ENCODE peak calls at places on chromosomes 4 and X, in six cellular contexts. T, Q, C, J, H and X are unnamed samples.

GRCh38 chrX:119467433-119467832 is 811 bp upstream of the SLC25A5 start:
- DNase-seq in T (no peak), Q (no peak), C (no peak), J (no peak), H (no peak), X (no peak)

GRCh38 chrX:3348191-3348590 is 1.7 kb upstream of the MXRA5 start:
- DNase-seq in T (no peak), Q (no peak), C (no peak), J (no peak), H (no peak), X (no peak)

GRCh38 chr4:122963222-122963621 is 40.8 kb upstream of the NUDT6 start:
- DNase-seq in T (no peak), Q (no peak), C (no peak), J (no peak), H (no peak), X (no peak)

GRCh38 chr4:1910643-1911042 is 39.5 kb downstream of the NSD2 start:
- DNase-seq in T (no peak), Q (no peak), C (peak; percentile 4), J (no peak), H (peak; percentile 62), X (peak; percentile 67)

GRCh38 chr4:101102114-101102752 is 245.1 kb downstream of the PPP3CA start:
- DNase-seq in T (peak; percentile 84), Q (no peak), C (no peak), J (no peak), H (no peak), X (no peak)

GRCh38 chr4:40369437-40370278 is 34.5 kb downstream of the CHRNA9 start:
- DNase-seq in T (no peak), Q (no peak), C (no peak), J (peak; percentile 25), H (no peak), X (no peak)

GRCh38 chr4:161856711-161857326 is 307.0 kb downstream of the FSTL5 start:
- DNase-seq in T (no peak), Q (no peak), C (no peak), J (no peak), H (no peak), X (no peak)

GRCh38 chr4:102868153-102868781 is 525 bp upstream of the CISD2 start:
- DNase-seq in T (peak; percentile 86), Q (no peak), C (peak; percentile 7), J (no peak), H (no peak), X (peak; percentile 20)

GRCh38 chr4:127788517-127788916 is 6.4 kb downstream of the HSPA4L start:
- DNase-seq in T (no peak), Q (no peak), C (no peak), J (no peak), H (no peak), X (no peak)

DNA sequence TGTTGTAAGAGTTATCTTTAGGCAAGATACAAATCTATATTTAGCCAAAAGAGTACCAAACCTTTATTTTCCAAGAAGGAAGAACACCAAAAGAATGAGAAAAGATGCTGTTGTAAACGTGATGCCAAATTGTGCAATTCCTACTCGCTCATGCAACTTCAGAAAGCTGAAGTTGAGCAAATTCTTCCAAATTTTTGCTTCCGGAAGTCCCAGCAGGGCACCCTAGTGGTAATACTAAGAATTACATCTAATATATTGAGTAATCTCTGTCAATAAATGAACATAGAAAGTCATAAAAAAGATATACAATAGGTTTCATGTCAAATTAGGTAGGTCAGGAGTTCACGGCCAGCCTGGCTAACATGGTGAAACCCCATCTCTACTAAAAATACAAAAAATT is 36.0 kb upstream of the SMARCAD1 start:
- DNase-seq in T (no peak), Q (no peak), C (no peak), J (no peak), H (no peak), X (no peak)
- TF ChIP-seq CTCF in T (no peak), Q (no peak), C (no peak), J (no peak), H (peak; percentile 23), X (peak; percentile 93)

GRCh38 chrX:128992107-128992971 is 531.0 kb downstream of the SMARCA1 start:
- DNase-seq in T (no peak), Q (no peak), C (no peak), J (no peak), H (no peak), X (no peak)
- TF ChIP-seq CTCF in T (no peak), Q (no peak), C (no peak), J (no peak), H (no peak), X (no peak)

GRCh38 chr4:148021706-148022105 is 289.8 kb downstream of the ARHGAP10 start:
- DNase-seq in T (no peak), Q (no peak), C (no peak), J (no peak), H (no peak), X (no peak)
- TF ChIP-seq CTCF in T (no peak), Q (no peak), C (peak; percentile 59), J (no peak), H (no peak), X (no peak)

GRCh38 chr4:146040623-146041022 is 102.0 kb upstream of the ZNF827 start:
- DNase-seq in T (no peak), Q (no peak), C (no peak), J (no peak), H (no peak), X (no peak)
- TF ChIP-seq CTCF in T (no peak), Q (no peak), C (no peak), J (no peak), H (no peak), X (no peak)

DNA sequence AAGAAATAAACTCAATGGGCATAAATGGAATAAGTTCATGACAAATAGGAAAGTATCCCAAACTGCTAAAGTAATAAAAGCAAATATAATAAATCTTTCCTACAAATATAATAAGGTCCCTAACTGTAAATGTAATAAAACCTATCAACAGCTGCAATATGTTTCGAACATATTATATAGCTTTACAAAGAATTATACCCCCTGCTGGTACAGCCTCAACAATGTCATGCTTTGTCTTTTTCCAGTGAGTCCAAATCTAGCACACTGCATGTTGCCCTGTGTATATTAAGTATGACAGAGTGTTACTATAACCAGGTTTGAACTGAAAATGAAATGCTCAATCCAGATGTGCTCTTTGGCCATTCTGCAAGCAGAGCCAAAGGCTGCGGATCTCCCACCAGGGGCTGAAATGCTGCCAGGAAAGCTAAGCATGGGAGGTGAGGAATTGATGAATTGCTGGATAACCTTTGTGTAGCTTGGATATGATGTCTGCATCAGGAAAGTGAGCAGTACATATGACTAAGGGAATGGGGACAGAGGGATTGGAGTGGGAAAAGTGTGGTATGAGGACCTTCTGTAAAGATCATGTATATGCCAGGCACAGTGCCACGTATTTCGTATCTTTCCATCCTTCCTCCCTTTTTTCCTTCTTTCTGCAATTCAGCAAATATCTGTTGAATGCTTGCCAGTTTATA is 954.5 kb upstream of the LCORL start:
- DNase-seq in T (no peak), Q (no peak), C (no peak), J (no peak), H (no peak), X (no peak)
- TF ChIP-seq CTCF in T (no peak), Q (no peak), C (no peak), J (no peak), H (no peak), X (no peak)